ENCODE peak calls at places on chromosomes 1 and 21, in four cellular contexts. V is HL-60, H is breast epithelium, W is astrocyte of the spinal cord. A is an unnamed sample.
A peak's percentile ranks its signal among the peaks of the same experiment; 100 is the strongest.

GRCh38 chr1:178495741-178496409 is 889 bp downstream of the CLEC20A start:
- DNase-seq in H (no peak), W (no peak), V (no peak), A (no peak)

GRCh38 chr1:75130312-75130677 is 3.9 kb upstream of the LHX8 start:
- DNase-seq in V (no peak), H (no peak), W (no peak), A (no peak)

GRCh38 chr1:50257029-50257428 is 148.3 kb downstream of the ELAVL4 start:
- DNase-seq in V (no peak), W (no peak), H (no peak), A (no peak)

GRCh38 chr1:172322219-172323061 is 98.0 kb upstream of the C1orf105 start:
- DNase-seq in W (peak; percentile 98), H (peak; percentile 30), V (no peak), A (peak; percentile 95)

GRCh38 chr1:221735976-221736375 is 5.9 kb downstream of the DUSP10 start:
- DNase-seq in H (no peak), V (no peak), W (no peak), A (no peak)

GRCh38 chr1:58964428-58964827 is 180.6 kb upstream of the JUN start:
- DNase-seq in W (no peak), V (no peak), H (no peak), A (no peak)

GRCh38 chr21:44973598-44973997 is 33.8 kb downstream of the SLX9 start:
- DNase-seq in V (no peak), W (no peak), H (no peak), A (no peak)

GRCh38 chr1:18072066-18072465 is 35.5 kb upstream of the IGSF21 start:
- DNase-seq in H (no peak), V (no peak), W (no peak), A (no peak)

GRCh38 chr1:235336903-235337302 is 8.5 kb downstream of the GGPS1 start:
- DNase-seq in V (no peak), H (no peak), W (no peak), A (peak; percentile 53)

GRCh38 chr1:148388260-148389026 is 94.7 kb downstream of the PPIAL4G start:
- DNase-seq in V (peak; percentile 71), H (peak; percentile 96), W (peak; percentile 94), A (peak; percentile 97)

GRCh38 chr1:232767381-232768074 is 37.7 kb upstream of the MAP10 start:
- DNase-seq in W (peak; percentile 79), H (peak; percentile 74), V (peak; percentile 86), A (peak; percentile 81)

GRCh38 chr21:31730687-31731111 is 1.2 kb downstream of the SCAF4 start:
- DNase-seq in V (no peak), H (no peak), W (peak; percentile 30), A (peak; percentile 44)

GRCh38 chr1:108129999-108130398 is 70.1 kb downstream of the SLC25A24 start:
- DNase-seq in V (no peak), H (no peak), W (no peak), A (no peak)

GRCh38 chr1:5903031-5903430 is 89.2 kb downstream of the NPHP4 start:
- DNase-seq in V (no peak), H (no peak), W (no peak), A (no peak)

GRCh38 chr1:11680270-11681070 is 478 bp downstream of the MAD2L2 start:
- DNase-seq in V (no peak), W (no peak), H (no peak), A (peak; percentile 15)

GRCh38 chr1:219837274-219837993 is 90.9 kb downstream of the SLC30A10 start:
- DNase-seq in W (peak; percentile 70), V (no peak), H (no peak), A (peak; percentile 84)

GRCh38 chr1:59701376-59701775 is 113.4 kb upstream of the HOOK1 start:
- DNase-seq in H (no peak), W (no peak), V (no peak), A (peak; percentile 50)

GRCh38 chr1:18913065-18913502 is 10.7 kb upstream of the ALDH4A1 start:
- DNase-seq in W (peak; percentile 78), H (peak; percentile 69), V (no peak), A (peak; percentile 83)

GRCh38 chr1:171751208-171751607 is 9.3 kb upstream of the VAMP4 start:
- DNase-seq in H (no peak), V (no peak), W (no peak), A (no peak)

GRCh38 chr21:31656199-31657095 is 3.0 kb upstream of the SOD1 start:
- DNase-seq in H (no peak), V (no peak), W (peak; percentile 58), A (peak; percentile 42)

GRCh38 chr1:226708342-226708780 is 30.7 kb downstream of the ITPKB start:
- DNase-seq in W (peak; percentile 69), H (no peak), V (no peak), A (peak; percentile 95)

GRCh38 chr1:221337106-221337505 is 404.8 kb downstream of the DUSP10 start:
- DNase-seq in W (no peak), H (no peak), V (no peak), A (no peak)

GRCh38 chr1:84436907-84437667 is 38.8 kb downstream of the DNASE2B start:
- DNase-seq in H (no peak), V (no peak), W (no peak), A (no peak)

GRCh38 chr1:160205242-160205973 is at the start of gene PEA15:
- DNase-seq in W (peak; percentile 67), H (peak; percentile 61), V (peak; percentile 45), A (peak; percentile 67)

GRCh38 chr1:184326278-184326677 is 60.6 kb upstream of the C1orf21 start:
- DNase-seq in W (no peak), H (no peak), V (no peak), A (no peak)

GRCh38 chr1:38614861-38615260 is 244.7 kb downstream of the RRAGC start:
- DNase-seq in H (no peak), V (no peak), W (no peak), A (no peak)

GRCh38 chr21:35529141-35529863 is 480.2 kb upstream of the RUNX1 start:
- DNase-seq in W (peak; percentile 71), H (no peak), V (no peak), A (peak; percentile 86)

GRCh38 chr1:46555826-46556619 is 4.6 kb upstream of the KNCN start:
- DNase-seq in H (no peak), W (no peak), V (no peak), A (no peak)

GRCh38 chr1:230922620-230923019 is 54.3 kb upstream of the C1orf198 start:
- DNase-seq in H (no peak), W (no peak), V (no peak), A (peak; percentile 58)
- TF ChIP-seq CTCF in H (no peak), W (no peak), V (no peak), A (peak; percentile 56)

GRCh38 chr21:37527103-37527502 is 160.5 kb downstream of the DYRK1A start:
- DNase-seq in V (no peak), H (no peak), W (no peak), A (no peak)
- H3K4me3 ChIP-seq in V (no peak overlapping the region), H (no peak overlapping the region), W (no peak overlapping the region), A (no peak overlapping the region)

DNA sequence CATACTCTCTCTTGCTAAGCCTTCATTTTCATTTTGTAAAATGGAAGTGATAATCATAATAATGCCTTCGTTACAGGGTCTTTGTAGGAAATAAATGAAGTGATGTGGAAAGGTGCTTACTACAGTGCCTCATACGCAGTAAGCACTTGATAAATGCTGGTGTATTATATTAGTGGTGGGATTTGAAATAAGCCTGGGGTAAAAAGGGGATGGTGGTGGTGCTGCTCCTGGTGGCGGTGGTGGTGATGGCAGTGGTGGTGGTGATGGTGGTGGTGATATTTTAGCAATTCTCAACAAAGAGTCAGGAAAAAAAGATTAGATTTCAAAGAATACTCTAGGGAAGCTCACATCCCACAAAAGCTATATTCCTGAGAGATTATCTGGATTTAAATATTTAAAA is 35.5 kb upstream of the ATP1B1 start:
- DNase-seq in W (no peak), V (no peak), H (no peak), A (no peak)
- TF ChIP-seq CTCF in W (no peak), V (no peak), H (no peak), A (no peak)

DNA sequence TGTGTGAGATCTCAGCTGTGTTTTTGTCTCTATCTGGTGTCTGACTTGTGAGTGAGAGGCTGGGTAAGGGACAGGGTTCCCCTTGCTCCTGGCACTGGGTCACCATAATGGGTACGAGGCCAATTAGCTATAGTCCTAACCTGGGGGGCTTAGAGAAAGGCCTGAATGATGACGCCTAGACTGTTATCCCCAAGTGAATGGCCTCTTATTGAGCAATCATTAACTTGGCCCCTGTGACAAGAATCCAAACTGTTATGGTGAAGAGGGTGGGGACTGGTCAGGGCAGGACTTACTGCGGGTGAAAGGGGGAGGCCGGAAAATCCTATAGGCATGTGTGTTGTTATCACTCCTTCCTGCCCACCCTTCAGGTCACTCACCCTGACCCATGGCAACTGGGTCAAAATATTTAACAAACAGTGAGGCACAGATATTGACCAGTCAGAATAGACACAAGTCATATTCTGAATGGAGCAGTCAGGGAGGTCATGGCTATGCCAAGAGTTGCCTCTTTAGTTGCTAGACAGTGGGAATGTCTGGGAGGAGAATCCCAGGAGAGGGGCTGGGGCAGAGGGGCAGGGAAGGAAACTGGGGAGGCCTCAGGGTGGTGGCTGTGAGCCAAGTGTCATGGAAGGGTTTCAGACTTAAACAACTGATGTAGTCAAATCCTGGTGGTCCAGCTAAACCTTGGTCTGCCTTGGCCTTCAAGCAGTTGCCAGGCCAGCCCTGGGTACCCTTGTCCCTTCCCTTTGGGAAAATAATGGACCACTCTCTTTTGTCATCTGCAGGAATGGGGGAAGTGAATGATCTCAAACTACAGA is 3.2 kb downstream of the NR0B2 start:
- DNase-seq in V (no peak), H (no peak), W (no peak), A (no peak)
- H3K4me3 ChIP-seq in V (no peak overlapping the region), H (no peak overlapping the region), W (no peak overlapping the region), A (no peak overlapping the region)

GRCh38 chr1:7539772-7540175 is 231.3 kb upstream of the VAMP3 start:
- DNase-seq in V (no peak), W (peak; percentile 15), H (no peak), A (peak; percentile 52)
- TF ChIP-seq CTCF in V (peak; percentile 10), W (peak; percentile 43), H (no peak), A (peak; percentile 65)

DNA sequence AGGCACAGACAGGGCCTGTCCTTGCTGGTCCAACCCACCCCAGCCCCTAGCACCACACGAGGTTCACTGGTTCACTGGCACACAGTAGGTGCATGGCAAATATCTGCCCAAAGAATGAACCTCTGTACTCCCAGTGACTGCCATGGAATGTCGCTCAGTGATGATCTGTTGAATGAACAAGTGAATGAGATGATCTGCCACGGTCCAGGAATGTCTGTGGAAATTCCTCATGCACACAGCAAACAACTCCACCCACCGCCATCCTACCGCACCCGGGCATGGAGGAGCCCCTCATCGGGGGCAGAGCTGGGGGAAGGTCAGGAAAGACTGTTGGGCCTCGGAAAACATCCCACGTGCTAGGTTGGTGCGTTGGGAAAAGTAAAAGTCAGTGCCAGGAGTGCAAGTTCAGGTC is 1.7 kb downstream of the HSPG2 start:
- DNase-seq in W (no peak), V (no peak), H (no peak), A (no peak)
- H3K4me3 ChIP-seq in W (peak overlapping the region; percentile 65), V (no peak overlapping the region), H (peak overlapping the region; percentile 72), A (no peak overlapping the region)

A was measured in choroid plexus epithelial cell.